ENCODE peak calls at places on chromosomes 13 and 19, in ten cellular contexts. S, I, L, Z, R, C, P, Q, B and A are unnamed samples. For H3K4me1, the result is how much of the 10 kb centered on the place peaks cover.

GRCh38 chr13:75704942-75705320 is 68.8 kb downstream of the LMO7 start:
- DNase-seq in B (no peak), Z (no peak), R (no peak), I (no peak), C (no peak), S (no peak), L (peak), P (peak), Q (peak), A (peak)

GRCh38 chr13:33740134-33740538 is 77.8 kb upstream of the RFC3 start:
- DNase-seq in P (no peak), I (no peak), Q (no peak), S (no peak), R (no peak), L (no peak), C (no peak), Z (no peak), B (no peak), A (no peak)

GRCh38 chr19:35128398-35129057 is 6.3 kb downstream of the LGI4 start:
- DNase-seq in L (no peak), R (no peak), I (no peak), P (no peak), C (no peak), B (no peak), S (no peak), Z (no peak), Q (no peak), A (no peak)

GRCh38 chr13:92354583-92354982 is 872.0 kb upstream of the GPC6 start:
- DNase-seq in C (no peak), Z (no peak), P (no peak), R (no peak), B (no peak), S (no peak), L (no peak), I (no peak), Q (no peak), A (no peak)

GRCh38 chr13:25345555-25345954 is 26.2 kb upstream of the ATP8A2 start:
- DNase-seq in B (no peak), R (no peak), S (no peak), Q (no peak), Z (no peak), P (no peak), I (no peak), L (no peak), C (no peak), A (no peak)

GRCh38 chr19:48715276-48715675 is 4.2 kb downstream of the MAMSTR start:
- DNase-seq in L (no peak), C (no peak), P (peak), B (no peak), S (peak), Q (no peak), R (no peak), Z (no peak), I (no peak), A (peak)

GRCh38 chr13:110850840-110851239 is 64.0 kb downstream of the ANKRD10 start:
- DNase-seq in P (no peak), Q (no peak), S (peak), B (no peak), I (no peak), L (no peak), R (no peak), Z (no peak), C (no peak), A (no peak)

GRCh38 chr19:15372470-15372869 is 7.1 kb downstream of the AKAP8 start:
- DNase-seq in R (no peak), Z (no peak), B (no peak), C (no peak), S (no peak), P (no peak), I (no peak), L (no peak), Q (no peak), A (no peak)

GRCh38 chr13:114044486-114044885 is 70.6 kb upstream of the C13orf46 start:
- DNase-seq in C (no peak), B (no peak), L (peak), P (no peak), R (no peak), I (no peak), Z (no peak), S (no peak), Q (no peak), A (no peak)

GRCh38 chr13:32840840-32841713 is 175.1 kb upstream of the KL start:
- DNase-seq in S (peak), C (no peak), Q (peak), Z (no peak), I (peak), R (no peak), B (peak), P (no peak), L (no peak), A (no peak)

GRCh38 chr19:39166571-39167391 is 30.0 kb upstream of the NCCRP1 start:
- DNase-seq in Z (no peak), Q (peak), P (peak), C (peak), B (peak), R (no peak), L (peak), I (peak), S (peak), A (peak)

GRCh38 chr13:38582133-38582532 is 104.7 kb upstream of the FREM2 start:
- DNase-seq in C (no peak), Z (no peak), L (no peak), I (no peak), Q (no peak), S (no peak), R (no peak), P (peak), B (no peak), A (peak)

GRCh38 chr13:30377312-30377685 is 45.0 kb upstream of the UBE2L5 start:
- DNase-seq in C (no peak), R (no peak), Q (no peak), L (no peak), I (no peak), Z (no peak), B (no peak), P (no peak), S (no peak), A (no peak)

GRCh38 chr13:44747179-44747578 is 171.0 kb upstream of the TSC22D1 start:
- DNase-seq in I (peak), B (peak), R (no peak), L (no peak), C (no peak), Z (no peak), P (no peak), Q (no peak), S (no peak), A (no peak)

GRCh38 chr13:40175639-40176038 is 490.8 kb downstream of the FOXO1 start:
- DNase-seq in R (no peak), S (no peak), Z (no peak), I (no peak), P (no peak), Q (no peak), L (no peak), C (no peak), B (no peak), A (no peak)

GRCh38 chr19:3373971-3374368 is 7.6 kb downstream of the NFIC start:
- DNase-seq in P (no peak), L (no peak), Z (no peak), I (no peak), C (no peak), B (no peak), S (no peak), R (no peak), Q (no peak), A (no peak)

GRCh38 chr13:47044842-47045241 is 148.0 kb upstream of the HTR2A start:
- DNase-seq in R (no peak), L (no peak), C (no peak), I (no peak), Z (no peak), P (no peak), Q (no peak), S (no peak), B (no peak), A (no peak)

GRCh38 chr19:38145627-38146026 is 78.4 kb downstream of the DPF1 start:
- DNase-seq in R (no peak), S (no peak), L (no peak), I (no peak), B (no peak), Q (no peak), P (no peak), Z (no peak), C (no peak), A (no peak)

GRCh38 chr19:18710986-18711751 is 27.7 kb downstream of the CRTC1 start:
- DNase-seq in S (no peak), C (peak), Q (no peak), I (peak), R (peak), P (no peak), Z (no peak), B (peak), L (no peak), A (no peak)

GRCh38 chr19:38266981-38267597 is 2.7 kb downstream of the SPINT2 start:
- DNase-seq in R (no peak), C (no peak), Q (no peak), Z (no peak), L (peak), I (no peak), P (peak), S (no peak), B (no peak), A (peak)

GRCh38 chr19:6126335-6126974 is 9.0 kb upstream of the ACSBG2 start:
- DNase-seq in Z (no peak), L (no peak), S (peak), B (no peak), Q (no peak), R (no peak), I (no peak), C (no peak), P (no peak), A (peak)

GRCh38 chr13:46996316-46996715 is 99.5 kb upstream of the HTR2A start:
- DNase-seq in S (no peak), L (no peak), R (no peak), Z (no peak), P (no peak), Q (no peak), B (no peak), C (no peak), I (no peak), A (no peak)

GRCh38 chr13:89920461-89920860 is 1427.0 kb upstream of the MIR17HG start:
- DNase-seq in C (no peak), L (no peak), S (no peak), R (no peak), Z (no peak), B (no peak), I (no peak), Q (no peak), P (no peak), A (no peak)

GRCh38 chr13:48299591-48299990 is 4.0 kb upstream of the RB1 start:
- DNase-seq in B (no peak), Z (no peak), S (no peak), C (no peak), R (no peak), L (no peak), I (no peak), Q (no peak), P (no peak), A (no peak)

GRCh38 chr13:97369269-97369893 is 64.6 kb upstream of the RAP2A start:
- DNase-seq in S (no peak), B (no peak), Z (no peak), R (no peak), L (no peak), I (no peak), P (no peak), C (no peak), Q (no peak), A (peak)

GRCh38 chr13:66296875-66297274 is 933.3 kb downstream of the PCDH9 start:
- DNase-seq in S (no peak), I (no peak), C (no peak), L (no peak), Q (no peak), R (no peak), Z (no peak), B (no peak), P (no peak), A (no peak)

GRCh38 chr13:93505104-93505952 is 278.7 kb downstream of the GPC6 start:
- DNase-seq in Q (no peak), I (no peak), L (no peak), R (no peak), Z (no peak), S (no peak), B (no peak), C (no peak), P (no peak), A (no peak)

GRCh38 chr13:43123856-43124255 is 100.5 kb downstream of the DNAJC15 start:
- DNase-seq in R (no peak), Z (no peak), S (no peak), L (no peak), C (no peak), I (no peak), P (no peak), Q (no peak), B (no peak), A (no peak)

GRCh38 chr13:110070511-110071120 is 236.3 kb downstream of the COL4A1 start:
- DNase-seq in C (no peak), B (no peak), I (no peak), P (no peak), R (no peak), Z (no peak), Q (no peak), L (no peak), S (no peak), A (no peak)

GRCh38 chr19:5624154-5624663 is 1.3 kb downstream of the SAFB start:
- DNase-seq in C (peak), S (peak), R (peak), Q (peak), B (peak), I (peak), Z (no peak), P (peak), L (peak), A (peak)

GRCh38 chr13:43475135-43475534 is 311.6 kb downstream of the ENOX1 start:
- DNase-seq in L (no peak), B (no peak), R (no peak), P (no peak), S (no peak), Q (no peak), Z (no peak), I (no peak), C (no peak), A (no peak)

GRCh38 chr19:40691421-40692211 is 1.2 kb upstream of the NUMBL start:
- DNase-seq in P (no peak), S (peak), B (no peak), R (no peak), L (no peak), I (no peak), Q (no peak), C (no peak), Z (no peak), A (no peak)

GRCh38 chr13:44649118-44649455 is 73.0 kb upstream of the TSC22D1 start:
- DNase-seq in C (no peak), I (no peak), S (peak), Q (no peak), P (no peak), R (no peak), L (no peak), B (no peak), Z (peak), A (no peak)

GRCh38 chr13:98829541-98829940 is 77.1 kb upstream of the SLC15A1 start:
- DNase-seq in I (no peak), Q (no peak), C (no peak), R (no peak), S (no peak), P (no peak), L (no peak), B (no peak), Z (no peak), A (no peak)

GRCh38 chr13:98825659-98826058 is 73.2 kb upstream of the SLC15A1 start:
- DNase-seq in P (no peak), R (no peak), Q (no peak), Z (no peak), L (no peak), C (no peak), I (no peak), B (no peak), S (no peak), A (no peak)

GRCh38 chr13:98826156-98826555 is 73.7 kb upstream of the SLC15A1 start:
- DNase-seq in L (no peak), I (no peak), B (no peak), R (no peak), Z (no peak), C (no peak), Q (no peak), S (no peak), P (no peak), A (no peak)

GRCh38 chr13:98828614-98829013 is 76.1 kb upstream of the SLC15A1 start:
- DNase-seq in S (no peak), B (no peak), P (no peak), Z (no peak), I (no peak), L (no peak), R (no peak), Q (no peak), C (no peak), A (peak)

DNA sequence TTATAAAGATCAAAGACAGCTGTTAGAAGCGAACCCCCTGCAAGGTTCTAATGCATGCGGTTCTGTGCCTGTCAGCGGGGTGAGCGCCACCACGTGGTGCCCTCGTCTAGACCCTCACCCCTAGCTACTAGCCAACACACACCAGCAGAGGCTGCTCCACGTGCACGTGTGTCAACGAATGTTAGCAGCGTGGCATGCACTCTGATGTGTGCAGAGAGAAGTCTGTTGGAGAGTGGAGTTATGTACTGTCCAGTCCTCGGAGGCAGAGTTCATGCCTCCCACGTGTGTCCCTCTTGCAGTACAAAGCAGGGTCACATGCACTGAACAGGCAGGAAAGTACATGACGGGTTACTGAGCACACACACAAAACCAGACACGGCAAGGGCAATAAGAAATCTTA is 75.0 kb upstream of the SLC15A1 start:
- DNase-seq in L (no peak), C (no peak), R (no peak), Z (no peak), Q (no peak), B (no peak), I (no peak), P (no peak), S (peak), A (no peak)
- H3K4me3 ChIP-seq in L (no peak), C (no peak), R (no peak), Z (no peak), Q (no peak), B (no peak), I (no peak), P (no peak), S (no peak), A (no peak)

GRCh38 chr13:112969692-112970338 is 801 bp downstream of the MCF2L start:
- DNase-seq in Z (no peak), L (no peak), P (no peak), R (no peak), I (no peak), B (no peak), Q (no peak), C (no peak), S (no peak), A (peak)

GRCh38 chr13:112968910-112969691 is at the start of gene MCF2L:
- DNase-seq in S (peak), Q (peak), L (no peak), R (no peak), C (peak), I (peak), Z (no peak), P (peak), B (peak), A (peak)

GRCh38 chr13:112968380-112968909 is 569 bp upstream of the MCF2L start:
- DNase-seq in C (peak), L (peak), Q (peak), S (peak), Z (no peak), B (peak), I (peak), P (peak), R (no peak), A (peak)

GRCh38 chr13:112966776-112967175 is 2.2 kb upstream of the MCF2L start:
- DNase-seq in I (no peak), S (no peak), Q (no peak), Z (no peak), R (no peak), P (no peak), C (peak), B (no peak), L (no peak), A (no peak)

GRCh38 chr13:112967666-112968379 is 1.2 kb upstream of the MCF2L start:
- DNase-seq in L (no peak), B (no peak), I (no peak), C (peak), R (no peak), Q (no peak), S (no peak), P (no peak), Z (no peak), A (no peak)
- H3K27ac ChIP-seq in L (peak), B (peak), I (peak), C (no peak), R (no peak), Q (peak), S (no peak), P (no peak), Z (no peak), A (no peak)

GRCh38 chr19:44848036-44848804 is 2.1 kb downstream of the NECTIN2 start:
- DNase-seq in S (peak), Q (no peak), R (no peak), B (peak), P (peak), C (peak), Z (no peak), I (no peak), L (peak), A (no peak)
- H3K4me1 ChIP-seq in S (under half), Q (half or more), R (half or more), B (half or more), P (under half), C (under half), Z (under half), I (half or more), L (under half), A (under half)

DNA sequence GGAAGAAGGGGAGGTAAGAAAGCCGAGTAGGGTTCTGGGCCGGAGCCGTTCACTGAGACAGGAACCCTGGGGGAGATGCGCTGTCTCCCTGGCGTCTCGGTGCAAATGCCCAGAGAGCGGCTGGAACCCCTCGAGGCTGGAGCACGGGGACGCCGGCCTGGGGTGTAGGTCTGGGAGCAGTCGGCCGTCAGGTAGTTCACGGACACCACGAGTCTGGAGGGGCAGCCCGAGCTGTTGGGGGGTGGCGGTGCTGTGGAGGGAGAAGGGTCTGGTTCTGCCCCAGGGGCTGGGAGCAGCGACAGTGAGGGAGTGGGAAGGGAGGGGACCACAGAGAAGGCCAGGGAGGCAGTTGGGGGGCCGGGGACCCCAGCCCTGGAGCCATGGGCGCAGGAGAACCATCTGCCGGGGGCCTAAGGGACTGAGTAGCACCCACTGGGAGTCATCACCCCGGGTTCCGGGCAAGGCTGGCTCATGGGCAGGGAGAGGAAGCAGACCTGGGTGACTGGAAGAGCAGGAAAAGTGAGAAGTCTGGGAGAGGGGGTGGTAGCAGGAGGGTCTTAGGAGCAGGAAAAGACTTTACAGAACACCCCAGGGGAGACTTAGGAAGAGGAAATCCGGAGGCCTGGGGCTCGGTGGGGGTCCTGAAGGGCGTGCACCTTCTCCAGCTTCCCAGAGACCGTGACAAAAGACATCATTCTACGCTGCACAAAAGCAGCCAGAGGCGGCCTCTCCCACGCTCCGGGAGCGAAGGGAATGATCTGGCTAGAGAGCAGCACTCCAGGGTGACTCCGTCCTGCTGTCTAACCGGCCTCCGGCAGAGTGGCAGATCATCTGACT is 173.1 kb upstream of the SOX1 start:
- DNase-seq in I (no peak), S (peak), P (no peak), L (no peak), C (peak), Z (no peak), B (no peak), Q (no peak), R (no peak), A (no peak)
- H3K4me3 ChIP-seq in I (peak), S (peak), P (no peak), L (peak), C (no peak), Z (peak), B (peak), Q (no peak), R (peak), A (no peak)